ENCODE peak calls at places on chromosome 2, in four cellular contexts. One of them, this sample, is unnamed.

GRCh38 chr2:99365661-99366060 is 28.5 kb downstream of the EIF5B start:
- DNase-seq in naive thymus-derived CD4-positive, alpha-beta T cell: no peak
- DNase-seq in ovary: no peak
- DNase-seq in small intestine: no peak
- DNase-seq in this sample: no peak

GRCh38 chr2:516131-516530 is 161.1 kb downstream of the TMEM18 start:
- DNase-seq in naive thymus-derived CD4-positive, alpha-beta T cell: no peak
- DNase-seq in ovary: no peak
- DNase-seq in small intestine: no peak
- DNase-seq in this sample: no peak

GRCh38 chr2:236763821-236764220 is 194.2 kb downstream of the ACKR3 start:
- DNase-seq in naive thymus-derived CD4-positive, alpha-beta T cell: no peak
- DNase-seq in ovary: no peak
- DNase-seq in small intestine: no peak
- DNase-seq in this sample: no peak

GRCh38 chr2:195664528-195664927 is 7.5 kb downstream of the SLC39A10 start:
- DNase-seq in naive thymus-derived CD4-positive, alpha-beta T cell: no peak
- DNase-seq in ovary: no peak
- DNase-seq in small intestine: no peak
- DNase-seq in this sample: no peak

GRCh38 chr2:149648282-149649030 is 60.9 kb upstream of the MMADHC start:
- DNase-seq in naive thymus-derived CD4-positive, alpha-beta T cell: no peak
- DNase-seq in ovary: no peak
- DNase-seq in small intestine: no peak
- DNase-seq in this sample: no peak

GRCh38 chr2:145356046-145356445 is 836.1 kb upstream of the ZEB2 start:
- DNase-seq in naive thymus-derived CD4-positive, alpha-beta T cell: no peak
- DNase-seq in ovary: no peak
- DNase-seq in small intestine: no peak
- DNase-seq in this sample: no peak

GRCh38 chr2:102025583-102026267 is 34.0 kb downstream of the IL1R2 start:
- DNase-seq in naive thymus-derived CD4-positive, alpha-beta T cell: no peak
- DNase-seq in ovary: no peak
- DNase-seq in small intestine: no peak
- DNase-seq in this sample: no peak

GRCh38 chr2:23624378-23624777 is 239.4 kb downstream of the KLHL29 start:
- DNase-seq in naive thymus-derived CD4-positive, alpha-beta T cell: no peak
- DNase-seq in ovary: no peak
- DNase-seq in small intestine: peak; percentile 42
- DNase-seq in this sample: no peak

GRCh38 chr2:58594175-58594574 is 353.1 kb upstream of the FANCL start:
- DNase-seq in naive thymus-derived CD4-positive, alpha-beta T cell: no peak
- DNase-seq in ovary: no peak
- DNase-seq in small intestine: no peak
- DNase-seq in this sample: peak; percentile 34

GRCh38 chr2:44275915-44276279 is 617 bp downstream of the SLC3A1 start:
- DNase-seq in naive thymus-derived CD4-positive, alpha-beta T cell: no peak
- DNase-seq in ovary: no peak
- DNase-seq in small intestine: peak; percentile 71
- DNase-seq in this sample: no peak

GRCh38 chr2:233065954-233066470 is 5.9 kb downstream of the INPP5D start:
- DNase-seq in naive thymus-derived CD4-positive, alpha-beta T cell: no peak
- DNase-seq in ovary: no peak
- DNase-seq in small intestine: no peak
- DNase-seq in this sample: no peak

GRCh38 chr2:37085731-37086147 is 1.4 kb downstream of the GPATCH11 start:
- DNase-seq in naive thymus-derived CD4-positive, alpha-beta T cell: no peak
- DNase-seq in ovary: no peak
- DNase-seq in small intestine: no peak
- DNase-seq in this sample: no peak

GRCh38 chr2:69686855-69687254 is 43.3 kb upstream of the AAK1 start:
- DNase-seq in naive thymus-derived CD4-positive, alpha-beta T cell: no peak
- DNase-seq in ovary: no peak
- DNase-seq in small intestine: no peak
- DNase-seq in this sample: no peak

GRCh38 chr2:27131429-27131828 is 3.0 kb downstream of the PREB start:
- DNase-seq in naive thymus-derived CD4-positive, alpha-beta T cell: no peak
- DNase-seq in ovary: no peak
- DNase-seq in small intestine: no peak
- DNase-seq in this sample: no peak

GRCh38 chr2:234335676-234336228 is 161.1 kb downstream of the ARL4C start:
- DNase-seq in naive thymus-derived CD4-positive, alpha-beta T cell: peak; percentile 75
- DNase-seq in ovary: no peak
- DNase-seq in small intestine: no peak
- DNase-seq in this sample: peak; percentile 83

GRCh38 chr2:216505133-216506106 is 6.8 kb downstream of the RPL37A start:
- DNase-seq in naive thymus-derived CD4-positive, alpha-beta T cell: no peak
- DNase-seq in ovary: no peak
- DNase-seq in small intestine: no peak
- DNase-seq in this sample: no peak

GRCh38 chr2:46887028-46887885 is 28.3 kb downstream of the MCFD2 start:
- DNase-seq in naive thymus-derived CD4-positive, alpha-beta T cell: no peak
- DNase-seq in ovary: no peak
- DNase-seq in small intestine: no peak
- DNase-seq in this sample: no peak

GRCh38 chr2:171274757-171275156 is 114.1 kb upstream of the TLK1 start:
- DNase-seq in naive thymus-derived CD4-positive, alpha-beta T cell: no peak
- DNase-seq in ovary: no peak
- DNase-seq in small intestine: no peak
- DNase-seq in this sample: no peak

GRCh38 chr2:201887851-201888451 is 81.6 kb downstream of the CDK15 start:
- DNase-seq in naive thymus-derived CD4-positive, alpha-beta T cell: no peak
- DNase-seq in ovary: no peak
- DNase-seq in small intestine: no peak
- DNase-seq in this sample: no peak

GRCh38 chr2:26438526-26438925 is 36.8 kb downstream of the DRC1 start:
- DNase-seq in naive thymus-derived CD4-positive, alpha-beta T cell: no peak
- DNase-seq in ovary: no peak
- DNase-seq in small intestine: peak; percentile 86
- DNase-seq in this sample: no peak

GRCh38 chr2:224271854-224272620 is 129.9 kb downstream of the FAM124B start:
- DNase-seq in naive thymus-derived CD4-positive, alpha-beta T cell: no peak
- DNase-seq in ovary: no peak
- DNase-seq in small intestine: no peak
- DNase-seq in this sample: no peak

GRCh38 chr2:109185338-109185737 is 56.3 kb downstream of the SH3RF3 start:
- DNase-seq in naive thymus-derived CD4-positive, alpha-beta T cell: no peak
- DNase-seq in ovary: peak; percentile 32
- DNase-seq in small intestine: no peak
- DNase-seq in this sample: peak; percentile 59

GRCh38 chr2:22078701-22079100 is 954.9 kb downstream of the TDRD15 start:
- DNase-seq in naive thymus-derived CD4-positive, alpha-beta T cell: no peak
- DNase-seq in ovary: no peak
- DNase-seq in small intestine: no peak
- DNase-seq in this sample: no peak

GRCh38 chr2:110732422-110733413 is at the start of gene ACOXL:
- DNase-seq in naive thymus-derived CD4-positive, alpha-beta T cell: no peak
- DNase-seq in ovary: no peak
- DNase-seq in small intestine: peak; percentile 54
- DNase-seq in this sample: peak; percentile 51

GRCh38 chr2:199882667-199883066 is 28.4 kb upstream of the C2orf69 start:
- DNase-seq in naive thymus-derived CD4-positive, alpha-beta T cell: no peak
- DNase-seq in ovary: no peak
- DNase-seq in small intestine: no peak
- DNase-seq in this sample: no peak

GRCh38 chr2:71545572-71546274 is 92.4 kb downstream of the DYSF start:
- DNase-seq in naive thymus-derived CD4-positive, alpha-beta T cell: no peak
- DNase-seq in ovary: peak; percentile 48
- DNase-seq in small intestine: peak; percentile 43
- DNase-seq in this sample: peak; percentile 82

GRCh38 chr2:168456526-168457176 is 579 bp downstream of the CERS6 start:
- DNase-seq in naive thymus-derived CD4-positive, alpha-beta T cell: peak; percentile 33
- DNase-seq in ovary: peak; percentile 42
- DNase-seq in small intestine: peak; percentile 49
- DNase-seq in this sample: peak; percentile 82

GRCh38 chr2:15973446-15974202 is 33.3 kb downstream of the MYCN start:
- DNase-seq in naive thymus-derived CD4-positive, alpha-beta T cell: no peak
- DNase-seq in ovary: no peak
- DNase-seq in small intestine: no peak
- DNase-seq in this sample: no peak

GRCh38 chr2:178825183-178825582 is 18.0 kb upstream of the TTN start:
- DNase-seq in naive thymus-derived CD4-positive, alpha-beta T cell: no peak
- DNase-seq in ovary: no peak
- DNase-seq in small intestine: no peak
- DNase-seq in this sample: no peak

GRCh38 chr2:240462073-240462703 is 26.7 kb downstream of the GPC1 start:
- DNase-seq in naive thymus-derived CD4-positive, alpha-beta T cell: no peak
- DNase-seq in ovary: peak; percentile 9
- DNase-seq in small intestine: no peak
- DNase-seq in this sample: no peak

GRCh38 chr2:54981409-54981808 is 68.8 kb downstream of the RTN4 start:
- DNase-seq in naive thymus-derived CD4-positive, alpha-beta T cell: no peak
- DNase-seq in ovary: no peak
- DNase-seq in small intestine: no peak
- DNase-seq in this sample: no peak

GRCh38 chr2:54977149-54977548 is 73.1 kb downstream of the RTN4 start:
- DNase-seq in naive thymus-derived CD4-positive, alpha-beta T cell: no peak
- DNase-seq in ovary: no peak
- DNase-seq in small intestine: peak; percentile 27
- DNase-seq in this sample: no peak

GRCh38 chr2:54983345-54984235 is 66.7 kb downstream of the RTN4 start:
- DNase-seq in naive thymus-derived CD4-positive, alpha-beta T cell: no peak
- DNase-seq in ovary: no peak
- DNase-seq in small intestine: no peak
- DNase-seq in this sample: no peak

GRCh38 chr2:54975598-54976507 is 74.4 kb downstream of the RTN4 start:
- DNase-seq in naive thymus-derived CD4-positive, alpha-beta T cell: no peak
- DNase-seq in ovary: no peak
- DNase-seq in small intestine: no peak
- DNase-seq in this sample: no peak

GRCh38 chr2:54979645-54980044 is 70.6 kb downstream of the RTN4 start:
- DNase-seq in naive thymus-derived CD4-positive, alpha-beta T cell: no peak
- DNase-seq in ovary: no peak
- DNase-seq in small intestine: peak; percentile 33
- DNase-seq in this sample: no peak
- H3K4me1 ChIP-seq in naive thymus-derived CD4-positive, alpha-beta T cell: peaks cover 3% of the 10 kb centered on the region
- H3K4me1 ChIP-seq in ovary: peaks cover 3% of the 10 kb centered on the region
- H3K4me1 ChIP-seq in small intestine: peaks cover 3% of the 10 kb centered on the region
- H3K4me1 ChIP-seq in this sample: peaks cover 20% of the 10 kb centered on the region

DNA sequence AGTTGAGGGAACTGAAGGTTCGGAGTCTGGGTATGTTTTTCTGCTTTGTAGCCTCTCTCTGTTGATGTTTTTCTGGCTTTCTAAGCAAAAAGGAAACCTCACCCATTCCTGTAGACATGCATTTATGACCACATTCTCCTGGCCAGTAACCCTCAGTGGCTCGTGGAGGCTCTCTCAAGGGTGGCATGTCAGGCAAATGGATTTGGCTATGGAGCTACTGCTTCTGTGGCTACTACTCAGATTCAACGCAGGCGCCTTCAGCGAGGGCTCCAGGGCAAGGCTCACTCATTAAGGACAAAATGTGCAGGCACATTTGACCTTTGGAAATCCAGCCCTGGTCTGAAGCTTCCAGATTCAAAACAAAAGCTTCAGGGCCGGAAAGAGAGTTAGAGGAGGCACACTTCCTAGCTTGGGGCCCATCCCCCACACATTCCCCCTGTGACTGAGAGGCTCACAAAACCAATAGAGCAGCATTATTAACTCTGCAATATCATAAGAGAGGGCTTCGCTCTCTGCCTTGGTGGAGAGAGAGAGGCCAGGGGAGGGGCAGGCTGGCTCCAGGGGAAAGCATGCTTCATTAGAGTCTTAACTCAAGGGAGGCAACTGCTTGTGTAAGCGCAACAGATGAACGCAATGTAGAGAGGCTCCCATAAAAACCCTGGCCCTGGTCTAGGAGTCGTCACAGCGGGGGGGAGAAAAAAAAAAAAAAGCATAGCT is 22.1 kb downstream of the KLF7 start:
- DNase-seq in naive thymus-derived CD4-positive, alpha-beta T cell: peak; percentile 85
- DNase-seq in ovary: peak; percentile 85
- DNase-seq in small intestine: peak; percentile 15
- DNase-seq in this sample: no peak
- H3K4me1 ChIP-seq in naive thymus-derived CD4-positive, alpha-beta T cell: peaks cover 51% of the 10 kb centered on the region
- H3K4me1 ChIP-seq in ovary: peaks cover 23% of the 10 kb centered on the region
- H3K4me1 ChIP-seq in small intestine: no peaks in the 10 kb centered on the region
- H3K4me1 ChIP-seq in this sample: peaks cover 43% of the 10 kb centered on the region

GRCh38 chr2:20422679-20423271 is 24.1 kb upstream of the RHOB start:
- DNase-seq in naive thymus-derived CD4-positive, alpha-beta T cell: no peak
- DNase-seq in ovary: peak; percentile 30
- DNase-seq in small intestine: no peak
- DNase-seq in this sample: peak; percentile 55

GRCh38 chr2:20423376-20423775 is 23.5 kb upstream of the RHOB start:
- DNase-seq in naive thymus-derived CD4-positive, alpha-beta T cell: no peak
- DNase-seq in ovary: no peak
- DNase-seq in small intestine: no peak
- DNase-seq in this sample: no peak

GRCh38 chr2:20424300-20425290 is 22.3 kb upstream of the RHOB start:
- DNase-seq in naive thymus-derived CD4-positive, alpha-beta T cell: no peak
- DNase-seq in ovary: no peak
- DNase-seq in small intestine: no peak
- DNase-seq in this sample: peak; percentile 57

GRCh38 chr2:20425371-20425881 is 21.4 kb upstream of the RHOB start:
- DNase-seq in naive thymus-derived CD4-positive, alpha-beta T cell: no peak
- DNase-seq in ovary: no peak
- DNase-seq in small intestine: no peak
- DNase-seq in this sample: peak; percentile 40

GRCh38 chr2:20423847-20424246 is 23.0 kb upstream of the RHOB start:
- DNase-seq in naive thymus-derived CD4-positive, alpha-beta T cell: no peak
- DNase-seq in ovary: no peak
- DNase-seq in small intestine: no peak
- DNase-seq in this sample: no peak
- H3K4me1 ChIP-seq in naive thymus-derived CD4-positive, alpha-beta T cell: peaks cover 10% of the 10 kb centered on the region
- H3K4me1 ChIP-seq in ovary: peaks cover 21% of the 10 kb centered on the region
- H3K4me1 ChIP-seq in small intestine: no peaks in the 10 kb centered on the region
- H3K4me1 ChIP-seq in this sample: peaks cover 32% of the 10 kb centered on the region

DNA sequence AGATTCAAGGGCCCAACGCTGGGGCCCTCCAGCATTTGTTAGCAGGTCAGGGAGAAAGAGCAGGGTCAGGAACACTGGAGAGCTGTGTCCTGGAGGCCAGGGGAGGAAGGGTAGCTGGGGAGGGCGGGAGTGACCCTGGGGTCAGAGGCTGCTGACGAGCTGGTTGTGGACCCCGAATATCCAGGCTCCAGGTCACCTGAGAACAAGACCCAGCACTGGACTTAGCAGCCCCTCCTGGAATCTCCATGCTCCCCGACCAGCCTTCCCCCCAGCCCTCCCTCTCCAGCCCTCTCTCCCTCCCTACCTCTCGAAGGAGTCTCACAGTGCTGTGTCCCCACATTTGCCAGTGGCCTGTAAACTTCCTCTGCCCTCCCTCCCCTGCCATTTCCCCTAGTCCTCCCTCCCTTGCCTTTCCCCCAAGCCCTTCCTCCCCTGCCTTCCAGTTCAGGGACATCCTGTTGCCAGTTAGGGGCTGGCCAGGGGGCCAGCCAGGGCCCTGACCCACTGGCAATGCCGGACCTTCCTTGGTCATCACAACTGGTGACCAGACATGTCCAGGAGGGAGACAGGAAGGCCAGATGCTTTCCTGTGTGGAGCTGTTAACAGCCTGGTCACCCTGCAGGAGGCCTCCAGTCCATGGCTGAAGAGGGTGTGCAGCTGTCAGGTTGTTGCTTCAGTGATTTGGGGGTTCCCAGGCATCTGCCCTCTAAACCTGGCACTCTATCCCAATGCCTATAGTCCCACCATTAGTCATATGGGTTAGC is 50.0 kb upstream of the FAHD2A start:
- DNase-seq in naive thymus-derived CD4-positive, alpha-beta T cell: no peak
- DNase-seq in ovary: no peak
- DNase-seq in small intestine: no peak
- DNase-seq in this sample: no peak
- H3K4me1 ChIP-seq in naive thymus-derived CD4-positive, alpha-beta T cell: no peaks in the 10 kb centered on the region
- H3K4me1 ChIP-seq in ovary: peaks cover 4% of the 10 kb centered on the region
- H3K4me1 ChIP-seq in small intestine: no peaks in the 10 kb centered on the region
- H3K4me1 ChIP-seq in this sample: no peaks in the 10 kb centered on the region

This sample was measured in SK-N-SH.